ENCODE peak calls at places on chromosome 12, in six cellular contexts. D is A549, X is ovary, Y is stomach, F is heart left ventricle, W is body of pancreas. O is an unnamed sample.
A peak's percentile ranks its signal among the peaks of the same experiment; 100 is the strongest.

GRCh38 chr12:132414634-132415340 is 75.2 kb upstream of the FBRSL1 start:
- DNase-seq in D (peak; percentile 80), X (peak; percentile 55), Y (peak; percentile 84), F (peak; percentile 88), W (peak; percentile 93), O (peak; percentile 57)

GRCh38 chr12:10967409-10967808 is 19.3 kb downstream of the TAS2R50 start:
- DNase-seq in D (no peak), X (no peak), Y (no peak), F (no peak), W (no peak), O (no peak)

GRCh38 chr12:112190626-112191025 is 65.3 kb downstream of the TRAFD1 start:
- DNase-seq in D (no peak), X (no peak), Y (peak; percentile 75), F (no peak), W (peak; percentile 61), O (no peak)

GRCh38 chr12:104667139-104667538 is 210.4 kb downstream of the CHST11 start:
- DNase-seq in D (no peak), X (no peak), Y (no peak), F (no peak), W (peak; percentile 67), O (no peak)

GRCh38 chr12:70444903-70445302 is 78.8 kb downstream of the KCNMB4 start:
- DNase-seq in D (no peak), X (no peak), Y (no peak), F (no peak), W (no peak), O (no peak)

GRCh38 chr12:14247166-14247565 is 118.3 kb upstream of the ATF7IP start:
- DNase-seq in D (no peak), X (no peak), Y (no peak), F (no peak), W (no peak), O (no peak)

GRCh38 chr12:95700316-95700785 is 90.2 kb downstream of the NTN4 start:
- DNase-seq in D (peak; percentile 33), X (no peak), Y (no peak), F (no peak), W (no peak), O (no peak)

GRCh38 chr12:3158851-3159465 is 81.8 kb downstream of the TSPAN9 start:
- DNase-seq in D (no peak), X (peak; percentile 39), Y (no peak), F (no peak), W (no peak), O (no peak)

GRCh38 chr12:26833692-26834168 is 736 bp upstream of the ITPR2 start:
- DNase-seq in D (peak; percentile 32), X (peak; percentile 41), Y (peak; percentile 55), F (no peak), W (peak; percentile 75), O (no peak)

GRCh38 chr12:103854372-103854973 is 13.4 kb upstream of the NT5DC3 start:
- DNase-seq in D (no peak), X (no peak), Y (no peak), F (no peak), W (no peak), O (no peak)

GRCh38 chr12:96150442-96150841 is 43.7 kb upstream of the ELK3 start:
- DNase-seq in D (no peak), X (no peak), Y (no peak), F (no peak), W (no peak), O (no peak)

GRCh38 chr12:93922583-93923006 is 225.8 kb upstream of the PLXNC1 start:
- DNase-seq in D (peak; percentile 79), X (no peak), Y (no peak), F (no peak), W (no peak), O (no peak)

GRCh38 chr12:124001343-124001742 is 28.3 kb downstream of the ZNF664 start:
- DNase-seq in D (no peak), X (no peak), Y (no peak), F (no peak), W (no peak), O (no peak)

GRCh38 chr12:123388948-123389559 is 5.1 kb downstream of the KMT5A start:
- DNase-seq in D (no peak), X (no peak), Y (no peak), F (no peak), W (no peak), O (no peak)

GRCh38 chr12:127245009-127245408 is 1022.0 kb upstream of the TMEM132C start:
- DNase-seq in D (no peak), X (no peak), Y (peak; percentile 28), F (no peak), W (no peak), O (peak; percentile 27)

GRCh38 chr12:44076892-44077291 is 241.0 kb downstream of the TMEM117 start:
- DNase-seq in D (no peak), X (no peak), Y (no peak), F (no peak), W (no peak), O (no peak)

GRCh38 chr12:132182711-132183365 is 38.6 kb downstream of the NOC4L start:
- DNase-seq in D (no peak), X (no peak), Y (no peak), F (no peak), W (no peak), O (no peak)

GRCh38 chr12:122102331-122102730 is 23.8 kb downstream of the MLXIP start:
- DNase-seq in D (no peak), X (no peak), Y (no peak), F (no peak), W (peak; percentile 44), O (peak; percentile 15)

GRCh38 chr12:122111070-122111750 is 32.7 kb downstream of the MLXIP start:
- DNase-seq in D (no peak), X (no peak), Y (no peak), F (no peak), W (peak; percentile 61), O (peak; percentile 13)

GRCh38 chr12:122104844-122105243 is 26.3 kb downstream of the MLXIP start:
- DNase-seq in D (no peak), X (no peak), Y (no peak), F (no peak), W (no peak), O (no peak)

DNA sequence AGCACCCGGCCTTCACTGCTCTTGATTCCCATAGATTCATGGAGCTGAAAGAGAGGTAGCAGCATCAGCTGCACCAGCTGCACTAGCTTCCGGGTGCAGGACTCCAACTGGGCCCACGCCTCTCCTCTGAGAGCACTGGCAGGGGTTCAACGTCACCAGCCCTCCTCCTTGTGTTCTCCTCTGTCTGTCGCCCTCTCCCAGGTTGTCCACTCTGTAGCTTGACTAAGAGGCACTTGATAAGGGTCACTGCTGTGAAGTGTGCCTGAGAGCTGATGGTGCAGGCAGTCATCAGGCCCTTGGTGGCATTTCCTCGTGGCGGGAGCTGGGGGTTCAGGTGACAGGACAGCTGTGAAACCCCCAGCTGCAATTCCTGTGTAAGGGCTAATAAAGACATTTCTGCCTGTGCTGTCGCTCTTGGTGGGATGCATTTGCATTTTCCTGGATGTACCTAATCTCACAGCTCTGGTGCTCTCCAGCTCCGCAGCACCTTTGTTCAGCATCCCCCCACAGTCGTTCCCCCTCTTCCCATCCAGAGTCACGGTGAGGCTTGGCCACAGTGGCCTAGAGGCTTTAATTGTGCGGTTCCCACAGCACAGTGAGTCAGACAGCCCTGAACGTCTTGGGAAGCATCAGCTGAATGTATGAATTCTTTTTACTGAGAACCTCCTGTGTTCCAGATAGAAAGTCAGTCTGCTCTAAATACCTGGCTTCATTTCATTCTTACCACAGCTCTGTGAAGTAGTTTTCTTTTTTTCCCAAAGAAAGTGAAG is 28.5 kb downstream of the MLXIP start:
- DNase-seq in D (no peak), X (no peak), Y (peak; percentile 88), F (no peak), W (peak; percentile 77), O (peak; percentile 79)
- TF ChIP-seq CTCF in D (no peak), X (no peak), Y (no peak), F (no peak), W (no peak), O (no peak)

GRCh38 chr12:31362759-31363415 is 36.9 kb upstream of the SINHCAF start:
- DNase-seq in D (peak; percentile 15), X (no peak), Y (peak; percentile 50), F (no peak), W (no peak), O (no peak)
- TF ChIP-seq POLR2A in D (no peak), X (no peak), Y (no peak), F (no peak), W (no peak), O (no peak)

DNA sequence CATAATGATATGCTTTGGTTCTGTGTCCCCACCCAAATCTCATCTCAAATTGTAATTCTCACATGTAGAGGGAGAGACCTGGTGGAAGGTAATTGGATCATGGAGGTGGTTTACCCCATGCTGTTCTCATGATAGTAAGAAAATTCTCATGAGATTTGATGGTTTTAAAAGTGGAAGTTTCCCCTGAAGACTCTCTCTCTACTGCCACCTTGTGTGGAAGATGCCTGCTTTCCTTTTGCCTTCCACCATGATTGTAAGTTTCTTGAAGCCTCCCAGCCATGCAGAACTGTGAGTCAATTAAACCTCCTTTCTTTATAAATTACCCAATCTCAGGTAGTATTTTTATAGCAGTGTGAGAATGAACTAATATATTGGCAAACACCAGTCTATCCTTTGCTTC is 260.4 kb upstream of the PPFIA2 start:
- DNase-seq in D (peak; percentile 2), X (no peak), Y (no peak), F (no peak), W (no peak), O (no peak)
- TF ChIP-seq CTCF in D (no peak), X (no peak), Y (no peak), F (no peak), W (no peak), O (no peak)

DNA sequence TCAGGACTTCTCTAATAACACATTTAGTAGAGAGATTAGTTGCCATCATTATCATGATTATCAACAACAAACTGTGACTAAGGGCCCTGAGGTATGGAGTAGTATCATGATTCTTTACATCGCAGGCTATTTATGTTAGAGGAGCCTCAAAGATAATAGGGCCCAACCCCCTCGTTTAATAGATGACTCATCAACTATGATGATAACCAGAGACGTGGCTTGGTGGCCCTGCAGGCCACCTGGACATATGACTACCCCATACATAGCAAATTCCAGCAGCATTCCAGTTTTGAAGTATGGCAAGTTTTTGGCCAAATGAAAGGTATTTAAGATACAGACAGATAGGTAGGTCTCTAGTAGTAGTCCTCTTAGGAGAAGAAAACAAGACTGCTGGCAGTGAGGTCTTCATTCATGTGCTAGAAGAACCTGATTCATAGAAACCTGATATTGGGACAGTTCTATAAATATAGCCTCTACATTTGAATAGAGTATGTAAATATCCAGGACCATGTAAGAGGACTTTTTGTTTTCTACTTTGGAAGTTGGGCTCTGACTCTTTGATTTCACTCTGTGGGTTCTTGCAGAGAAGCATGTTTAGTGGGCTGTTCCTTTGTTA is 5.6 kb downstream of the RIC8B start:
- DNase-seq in D (peak; percentile 32), X (no peak), Y (no peak), F (no peak), W (no peak), O (no peak)
- TF ChIP-seq POLR2A in D (no peak), X (no peak), Y (no peak), F (no peak), W (no peak), O (peak; percentile 18)

DNA sequence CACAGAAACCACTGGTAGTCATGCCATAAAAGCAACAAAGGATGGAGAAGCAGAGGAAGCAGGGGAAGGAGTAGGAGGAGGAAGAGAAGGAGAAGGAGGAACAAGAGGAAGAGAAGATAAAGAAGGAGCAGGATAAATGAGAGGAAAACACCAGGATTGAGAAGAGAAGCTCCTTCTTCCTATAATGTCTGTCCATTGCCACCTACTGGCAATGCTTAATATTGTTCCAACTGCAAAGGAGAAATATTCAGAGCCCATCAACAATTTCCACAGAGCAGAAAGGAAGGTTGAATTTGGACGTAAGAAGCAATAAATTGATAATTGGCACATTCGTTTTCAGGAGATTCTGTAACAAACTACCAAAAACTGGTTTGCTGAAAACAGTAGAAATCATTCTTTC is 898.4 kb downstream of the SLC16A7 start:
- DNase-seq in D (peak; percentile 52), X (no peak), Y (no peak), F (no peak), W (no peak), O (no peak)
- TF ChIP-seq CTCF in D (peak; percentile 59), X (no peak), Y (peak; percentile 33), F (peak; percentile 39), W (peak; percentile 66), O (no peak)

O was measured in gastrocnemius medialis.